ENCODE peak calls at places on chromosome 5, in four cellular contexts. V, I, G and H are unnamed samples.

GRCh38 chr5:138706655-138707480 is 46.4 kb upstream of the CTNNA1 start:
- DNase-seq in G (peak), I (no peak), V (no peak), H (no peak)

GRCh38 chr5:7897014-7897600 is 28.2 kb downstream of the MTRR start:
- DNase-seq in V (peak), G (peak), I (no peak), H (no peak)

GRCh38 chr5:23089316-23089715 is 236.2 kb upstream of the CDH12 start:
- DNase-seq in G (no peak), I (no peak), V (no peak), H (no peak)

GRCh38 chr5:115349001-115349817 is 52.8 kb upstream of the CCDC112 start:
- DNase-seq in V (no peak), I (no peak), G (peak), H (no peak)

GRCh38 chr5:95930541-95930940 is 31.1 kb downstream of the ELL2 start:
- DNase-seq in V (no peak), G (no peak), I (no peak), H (no peak)

GRCh38 chr5:148687427-148687826 is 33.1 kb upstream of the HTR4 start:
- DNase-seq in G (no peak), I (no peak), V (peak), H (no peak)

GRCh38 chr5:170813231-170813630 is 29.7 kb downstream of the GABRP start:
- DNase-seq in V (no peak), I (no peak), G (no peak), H (no peak)

GRCh38 chr5:34490501-34491250 is 165.5 kb upstream of the RAI14 start:
- DNase-seq in G (no peak), V (no peak), I (no peak), H (no peak)

GRCh38 chr5:11214851-11215250 is 453.8 kb upstream of the DAP start:
- DNase-seq in V (no peak), I (no peak), G (no peak), H (no peak)

GRCh38 chr5:34012791-34013190 is 4.9 kb upstream of the AMACR start:
- DNase-seq in G (peak), I (no peak), V (no peak), H (no peak)

GRCh38 chr5:151164687-151165392 is 7.3 kb upstream of the ANXA6 start:
- DNase-seq in G (peak), V (peak), I (no peak), H (peak)

GRCh38 chr5:107104040-107104773 is 566.5 kb downstream of the EFNA5 start:
- DNase-seq in G (no peak), I (peak), V (no peak), H (no peak)

GRCh38 chr5:83632874-83633273 is 87.8 kb downstream of the HAPLN1 start:
- DNase-seq in G (no peak), V (no peak), I (no peak), H (no peak)

GRCh38 chr5:103587185-103587748 is 24.7 kb upstream of the NUDT12 start:
- DNase-seq in V (no peak), G (no peak), I (no peak), H (no peak)
- TF ChIP-seq CTCF in V (peak), G (peak), I (peak), H (no peak)

GRCh38 chr5:37837101-37838032 is 2.5 kb downstream of the GDNF start:
- DNase-seq in V (peak), I (peak), G (peak), H (peak)

GRCh38 chr5:37838152-37838932 is 1.5 kb downstream of the GDNF start:
- DNase-seq in G (peak), I (no peak), V (peak), H (no peak)

GRCh38 chr5:37834542-37835399 is 5.1 kb downstream of the GDNF start:
- DNase-seq in I (no peak), V (peak), G (no peak), H (no peak)

GRCh38 chr5:37835400-37835973 is 4.4 kb downstream of the GDNF start:
- DNase-seq in I (no peak), G (no peak), V (no peak), H (no peak)

GRCh38 chr5:37836173-37837100 is 3.4 kb downstream of the GDNF start:
- DNase-seq in I (no peak), V (peak), G (peak), H (no peak)
- TF ChIP-seq CTCF in I (no peak), V (no peak), G (no peak), H (no peak)

GRCh38 chr5:38780950-38781349 is 64.9 kb upstream of the OSMR start:
- DNase-seq in G (peak), I (no peak), V (no peak), H (no peak)
- TF ChIP-seq CTCF in G (peak), I (no peak), V (no peak), H (no peak)

DNA sequence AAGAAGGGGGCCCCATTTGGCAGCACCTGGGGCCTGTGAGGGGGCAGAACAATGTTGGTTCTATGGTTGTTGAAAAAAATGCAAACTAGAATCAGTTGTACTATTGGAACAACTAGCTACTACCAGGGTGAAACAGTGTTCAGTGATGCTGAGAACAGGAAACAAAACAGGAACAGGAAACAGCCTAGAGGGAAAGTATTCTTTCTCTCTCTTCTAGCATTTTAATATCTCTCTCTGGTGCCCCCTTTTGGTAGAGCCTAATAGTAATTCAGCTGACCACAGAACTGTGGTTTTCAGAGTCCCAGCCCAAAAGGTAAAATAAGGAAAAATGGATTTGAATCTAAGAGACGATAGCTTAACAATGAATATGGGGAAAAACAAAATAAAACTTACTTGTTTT is 138.0 kb upstream of the KCNN2 start:
- DNase-seq in G (peak), V (peak), I (no peak), H (no peak)
- TF ChIP-seq CTCF in G (peak), V (peak), I (peak), H (no peak)

GRCh38 chr5:161676109-161676508 is 9.4 kb upstream of the GABRA6 start:
- DNase-seq in I (no peak), V (no peak), G (peak), H (no peak)
- TF ChIP-seq CTCF in I (peak), V (peak), G (peak), H (no peak)

GRCh38 chr5:132467292-132467984 is 23.1 kb downstream of the IRF1 start:
- DNase-seq in G (no peak), V (no peak), I (no peak), H (no peak)

GRCh38 chr5:132470596-132470995 is 20.0 kb downstream of the IRF1 start:
- DNase-seq in G (no peak), I (no peak), V (no peak), H (no peak)

GRCh38 chr5:132471006-132471907 is 19.3 kb downstream of the IRF1 start:
- DNase-seq in G (no peak), V (no peak), I (no peak), H (no peak)

GRCh38 chr5:132468665-132469379 is 21.8 kb downstream of the IRF1 start:
- DNase-seq in V (no peak), G (no peak), I (no peak), H (no peak)

DNA sequence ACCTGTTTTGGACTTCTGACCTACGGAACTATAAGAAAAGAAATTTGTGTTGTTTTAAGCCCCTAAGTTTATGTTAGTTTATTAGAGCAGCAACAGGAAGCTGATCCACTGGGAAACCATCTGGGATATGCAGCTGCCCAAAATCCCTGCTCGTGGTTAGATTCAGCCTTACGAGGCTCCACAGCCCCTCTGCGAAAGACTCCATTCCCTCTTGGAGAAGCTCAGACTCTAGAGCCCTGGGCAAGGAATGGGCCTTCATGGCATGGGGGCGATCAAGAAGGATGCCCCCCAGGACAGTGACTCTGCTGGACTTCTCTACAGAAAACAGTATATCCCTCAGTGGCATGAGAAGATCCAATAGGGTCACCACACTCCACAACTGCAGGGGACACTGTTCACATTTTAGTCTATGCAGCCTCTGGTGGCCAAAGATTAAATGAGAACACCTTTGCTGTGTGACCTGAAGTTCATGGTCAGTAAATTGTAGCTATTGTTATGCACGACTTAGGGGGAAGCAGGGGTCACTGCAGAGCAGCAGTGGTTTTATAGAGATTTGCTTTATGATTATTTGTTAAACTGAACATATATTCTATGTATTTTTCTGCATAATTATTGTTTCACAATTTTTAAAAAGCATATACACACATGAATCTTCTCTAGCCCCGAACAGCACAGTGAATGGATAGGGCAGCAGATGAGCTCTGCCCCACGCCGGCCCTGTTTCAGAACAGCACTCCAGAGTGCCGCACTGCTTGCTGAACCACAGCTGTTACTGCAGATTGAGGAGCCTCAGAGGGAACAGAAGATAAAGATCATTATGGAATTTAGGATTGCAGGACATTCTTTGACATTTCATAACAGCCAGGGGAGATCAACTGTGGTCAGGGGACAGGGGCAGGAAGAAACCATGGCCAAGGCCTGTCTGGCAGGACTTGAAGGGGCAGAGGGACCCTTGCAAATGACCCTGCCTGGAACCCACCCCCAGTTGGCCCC is 20.9 kb downstream of the IRF1 start:
- DNase-seq in G (no peak), I (no peak), V (no peak), H (no peak)
- TF ChIP-seq CTCF in G (no peak), I (no peak), V (no peak), H (no peak)

DNA sequence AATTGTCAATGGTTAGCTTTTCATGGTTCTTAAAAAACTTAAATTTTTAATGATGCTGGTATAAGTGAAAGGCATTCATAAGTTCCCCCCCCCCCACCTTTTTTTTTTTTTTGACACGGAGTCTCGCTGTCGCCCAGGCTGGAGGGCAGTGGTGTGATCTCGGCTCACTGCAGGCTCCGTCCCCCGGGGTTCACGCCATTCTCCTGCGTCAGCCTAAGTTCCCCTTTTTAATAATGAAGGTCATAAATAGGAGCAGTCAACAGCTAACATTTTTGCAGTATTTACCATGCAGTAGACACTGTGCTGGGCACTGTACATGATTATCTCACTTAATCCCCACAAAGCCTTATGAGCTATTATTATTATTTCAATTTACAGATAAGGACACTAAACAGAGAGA is 556.3 kb downstream of the PDE4D start:
- DNase-seq in G (no peak), I (peak), V (no peak), H (no peak)
- TF ChIP-seq CTCF in G (no peak), I (no peak), V (no peak), H (no peak)